ENCODE peak calls at places on chromosomes 4 and X, in nine cellular contexts. F, A, Z, E, X, W, T, N and K are unnamed samples.
A peak's percentile ranks its signal among the peaks of the same experiment; 100 is the strongest.

GRCh38 chr4:88283661-88284377 is 542 bp downstream of the PPM1K start:
- DNase-seq in F (peak; percentile 73), A (peak; percentile 49), Z (peak; percentile 76), E (peak; percentile 56), X (peak; percentile 90), W (peak; percentile 10), T (peak; percentile 60), N (peak; percentile 87), K (peak; percentile 81)

GRCh38 chr4:24570574-24571236 is 13.6 kb downstream of the DHX15 start:
- DNase-seq in F (no peak), A (no peak), Z (no peak), E (no peak), X (no peak), W (no peak), T (no peak), N (no peak), K (no peak)

GRCh38 chr4:3342182-3342854 is 49.5 kb downstream of the RGS12 start:
- DNase-seq in F (no peak), A (no peak), Z (no peak), E (no peak), X (no peak), W (no peak), T (no peak), N (peak; percentile 64), K (peak; percentile 37)

GRCh38 chr4:83889802-83890201 is 353.9 kb downstream of the GPAT3 start:
- DNase-seq in F (no peak), A (no peak), Z (no peak), E (no peak), X (no peak), W (no peak), T (no peak), N (no peak), K (no peak)

GRCh38 chr4:103086565-103086964 is 10.0 kb upstream of the SLC9B2 start:
- DNase-seq in F (no peak), A (no peak), Z (no peak), E (no peak), X (no peak), W (no peak), T (no peak), N (no peak), K (no peak)

GRCh38 chr4:145808021-145808650 is 128.2 kb downstream of the C4orf51 start:
- DNase-seq in F (no peak), A (no peak), Z (no peak), E (no peak), X (no peak), W (peak; percentile 89), T (no peak), N (no peak), K (no peak)

GRCh38 chrX:153832732-153833131 is 2.4 kb upstream of the PDZD4 start:
- DNase-seq in F (no peak), A (no peak), Z (no peak), E (no peak), X (no peak), W (no peak), T (no peak), N (no peak), K (no peak)

GRCh38 chr4:145937021-145937861 is 1.4 kb downstream of the ZNF827 start:
- DNase-seq in F (peak; percentile 23), A (peak; percentile 60), Z (peak; percentile 77), E (peak; percentile 22), X (peak; percentile 84), W (peak; percentile 33), T (peak; percentile 44), N (peak; percentile 86), K (peak; percentile 49)